ENCODE peak calls at places on chromosomes 12 and 14, in five cellular contexts. E is IMR-90, H is HCT116, O is OCI-LY7, Q is progenitor cell of endocrine pancreas. G is an unnamed sample.

GRCh38 chr12:121628037-121628436 is 1.7 kb downstream of the ORAI1 start:
- DNase-seq in H (no peak), E (no peak), O (peak; percentile 16), Q (no peak), G (no peak)

GRCh38 chr12:95151821-95152220 is 65.4 kb downstream of the FGD6 start:
- DNase-seq in O (no peak), H (no peak), Q (no peak), E (no peak), G (no peak)

GRCh38 chr12:24822121-24822899 is 126.6 kb downstream of the BCAT1 start:
- DNase-seq in Q (no peak), O (no peak), E (peak; percentile 81), H (no peak), G (no peak)

GRCh38 chr14:79764288-79764687 is 447.0 kb downstream of the DIO2 start:
- DNase-seq in O (no peak), Q (no peak), H (no peak), E (no peak), G (no peak)

GRCh38 chr12:109258201-109258600 is 50.9 kb downstream of the FOXN4 start:
- DNase-seq in Q (no peak), E (no peak), H (no peak), O (no peak), G (no peak)

GRCh38 chr12:79454338-79454777 is 236.4 kb downstream of the PAWR start:
- DNase-seq in H (no peak), Q (no peak), O (no peak), E (peak; percentile 78), G (no peak)

GRCh38 chr12:15050664-15051063 is 77.8 kb downstream of the PDE6H start:
- DNase-seq in O (no peak), E (no peak), H (no peak), Q (no peak), G (no peak)

GRCh38 chr12:122063691-122064033 is 14.9 kb upstream of the MLXIP start:
- DNase-seq in E (no peak), O (no peak), H (peak; percentile 12), Q (no peak), G (no peak)

GRCh38 chr14:78157855-78158436 is 12.2 kb upstream of the NRXN3 start:
- DNase-seq in E (peak; percentile 1), Q (peak; percentile 60), H (no peak), O (peak; percentile 2), G (peak; percentile 78)

GRCh38 chr12:116389990-116390655 is 112.6 kb upstream of the MED13L start:
- DNase-seq in Q (no peak), H (peak; percentile 31), O (no peak), E (peak; percentile 98), G (no peak)

GRCh38 chr14:65750906-65751305 is 338.4 kb downstream of the FUT8 start:
- DNase-seq in H (no peak), E (no peak), Q (no peak), O (no peak), G (no peak)

GRCh38 chr12:95803817-95804216 is 13.3 kb upstream of the NTN4 start:
- DNase-seq in H (no peak), O (no peak), Q (no peak), E (no peak), G (no peak)

GRCh38 chr12:119661882-119662281 is 6.1 kb upstream of the PRKAB1 start:
- DNase-seq in H (no peak), E (no peak), Q (no peak), O (no peak), G (no peak)

GRCh38 chr12:44667461-44667860 is 208.7 kb downstream of the NELL2 start:
- DNase-seq in O (no peak), H (no peak), E (no peak), Q (no peak), G (no peak)

GRCh38 chr12:101607894-101608293 is 13.1 kb downstream of the MYBPC1 start:
- DNase-seq in H (no peak), E (no peak), O (no peak), Q (no peak), G (no peak)

GRCh38 chr14:57295261-57295660 is 26.5 kb downstream of the AP5M1 start:
- DNase-seq in E (no peak), H (no peak), Q (no peak), O (no peak), G (no peak)

GRCh38 chr12:130441771-130442760 is 104.4 kb downstream of the PIWIL1 start:
- DNase-seq in O (no peak), H (no peak), E (no peak), Q (no peak), G (no peak)

GRCh38 chr14:91910201-91910600 is 37.3 kb downstream of the FBLN5 start:
- DNase-seq in H (no peak), E (no peak), Q (no peak), O (no peak), G (no peak)

GRCh38 chr14:89911018-89911919 is 43.3 kb downstream of the EFCAB11 start:
- DNase-seq in Q (no peak), H (no peak), E (peak; percentile 75), O (no peak), G (no peak)

GRCh38 chr12:80299219-80299618 is 144.8 kb upstream of the PTPRQ start:
- DNase-seq in H (no peak), E (no peak), Q (no peak), O (no peak), G (no peak)

GRCh38 chr14:92657457-92658142 is 90.8 kb downstream of the LGMN start:
- DNase-seq in H (no peak), Q (no peak), O (no peak), E (no peak), G (no peak)

GRCh38 chr14:65098586-65098985 is 3.7 kb downstream of the MAX start:
- DNase-seq in Q (no peak), H (no peak), E (peak; percentile 46), O (peak; percentile 60), G (no peak)

GRCh38 chr14:38197761-38198345 is 9.9 kb upstream of the SSTR1 start:
- DNase-seq in E (peak; percentile 65), O (no peak), Q (no peak), H (no peak), G (no peak)

DNA sequence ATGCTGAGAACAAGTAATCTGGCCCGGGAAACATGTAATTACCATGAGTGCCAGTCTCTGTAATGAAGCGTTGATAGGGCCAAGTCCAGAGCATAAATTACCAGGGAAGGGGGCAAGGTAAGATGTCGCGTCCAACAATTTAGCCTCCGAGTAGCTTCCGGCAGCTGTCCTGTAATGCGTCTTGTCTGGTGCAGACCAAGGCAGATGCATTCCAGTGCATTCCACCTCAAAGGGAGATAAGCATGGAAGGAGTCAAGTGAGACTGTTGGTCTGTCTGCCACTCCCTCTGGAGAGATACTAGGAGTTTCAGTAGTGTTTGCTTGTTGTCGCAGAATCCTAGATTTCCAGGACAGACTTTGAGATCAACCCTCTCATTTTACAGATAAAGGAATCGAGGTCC is 218.3 kb downstream of the AACS start:
- DNase-seq in H (no peak), E (no peak), Q (no peak), O (no peak), G (no peak)
- TF ChIP-seq CTCF in H (no peak), E (no peak), Q (no peak), O (no peak), G (no peak)

GRCh38 chr14:105144666-105145380 is 23.8 kb downstream of the JAG2 start:
- DNase-seq in H (no peak), O (no peak), Q (no peak), E (no peak), G (no peak)
- TF ChIP-seq CTCF in H (no peak), O (no peak), Q (no peak), E (no peak), G (no peak)

GRCh38 chr14:25381498-25381897 is 331.6 kb upstream of the STXBP6 start:
- DNase-seq in O (peak; percentile 5), E (no peak), Q (no peak), H (no peak), G (no peak)
- TF ChIP-seq CTCF in O (peak; percentile 70), E (peak; percentile 7), Q (peak; percentile 56), H (no peak), G (peak; percentile 65)

GRCh38 chr14:22657861-22658260 is 13.7 kb upstream of the OR6J1 start:
- DNase-seq in E (peak; percentile 49), H (no peak), Q (no peak), O (peak; percentile 49), G (no peak)
- TF ChIP-seq CTCF in E (peak; percentile 56), H (peak; percentile 82), Q (peak; percentile 26), O (peak; percentile 78), G (no peak)

GRCh38 chr14:41295734-41296133 is 310.9 kb upstream of the LRFN5 start:
- DNase-seq in H (no peak), Q (no peak), O (no peak), E (no peak), G (no peak)

GRCh38 chr14:41297961-41298690 is 308.6 kb upstream of the LRFN5 start:
- DNase-seq in O (no peak), Q (no peak), H (no peak), E (no peak), G (no peak)

GRCh38 chr14:41302776-41303175 is 303.9 kb upstream of the LRFN5 start:
- DNase-seq in Q (no peak), E (no peak), O (no peak), H (no peak), G (no peak)

GRCh38 chr14:41303506-41303905 is 303.2 kb upstream of the LRFN5 start:
- DNase-seq in Q (no peak), O (no peak), E (no peak), H (no peak), G (no peak)

GRCh38 chr14:41299924-41300323 is 306.8 kb upstream of the LRFN5 start:
- DNase-seq in H (no peak), Q (no peak), O (no peak), E (no peak), G (no peak)
- TF ChIP-seq CTCF in H (no peak), Q (peak; percentile 29), O (no peak), E (no peak), G (peak; percentile 41)

GRCh38 chr14:58947816-58948440 is 240.5 kb upstream of the DAAM1 start:
- DNase-seq in Q (no peak), O (no peak), H (no peak), E (no peak), G (no peak)
- TF ChIP-seq CTCF in Q (peak; percentile 17), O (peak; percentile 38), H (no peak), E (no peak), G (peak; percentile 18)

GRCh38 chr12:49983892-49984291 is 11.1 kb downstream of the AQP6 start:
- DNase-seq in E (peak; percentile 92), H (no peak), O (no peak), Q (no peak), G (no peak)
- TF ChIP-seq CTCF in E (peak; percentile 18), H (no peak), O (no peak), Q (no peak), G (no peak)

GRCh38 chr14:77058785-77059184 is 30.3 kb upstream of the IRF2BPL start:
- DNase-seq in Q (no peak), O (no peak), E (no peak), H (no peak), G (no peak)

GRCh38 chr14:77053046-77053841 is 24.7 kb upstream of the IRF2BPL start:
- DNase-seq in Q (peak; percentile 85), H (no peak), O (peak; percentile 86), E (peak; percentile 76), G (peak; percentile 89)

GRCh38 chr14:77058082-77058481 is 29.6 kb upstream of the IRF2BPL start:
- DNase-seq in H (no peak), Q (no peak), E (no peak), O (no peak), G (no peak)

GRCh38 chr14:77059276-77059934 is 30.9 kb upstream of the IRF2BPL start:
- DNase-seq in E (peak; percentile 91), Q (peak; percentile 49), H (peak; percentile 67), O (no peak), G (no peak)

GRCh38 chr14:77055981-77056380 is 27.5 kb upstream of the IRF2BPL start:
- DNase-seq in Q (no peak), H (no peak), O (no peak), E (no peak), G (no peak)
- TF ChIP-seq CTCF in Q (no peak), H (no peak), O (no peak), E (no peak), G (no peak)

GRCh38 chr12:57737467-57738141 is 938 bp downstream of the AGAP2 start:
- DNase-seq in Q (no peak), E (peak; percentile 7), H (no peak), O (no peak), G (peak; percentile 48)
- TF ChIP-seq CTCF in Q (peak; percentile 31), E (peak; percentile 35), H (no peak), O (no peak), G (no peak)

G was measured in endothelial cell.